ENCODE peak calls at places on chromosomes 1 and 21, in four cellular contexts. R is activated B cell treated with CpG ODN at 0.5 μM for 24 hours, L is MM.1S, G is AG04449. D is an unnamed sample.

GRCh38 chr1:100532645-100533044 is 5.3 kb upstream of the GPR88 start:
- DNase-seq in G (no peak), L (no peak), R (no peak), D (no peak)

GRCh38 chr1:201358596-201358995 is 18.9 kb downstream of the TNNT2 start:
- DNase-seq in G (no peak), L (no peak), R (no peak), D (no peak)

GRCh38 chr1:185207980-185208602 is 51.1 kb downstream of the SWT1 start:
- DNase-seq in G (no peak), L (no peak), R (no peak), D (no peak)

GRCh38 chr1:30848130-30848529 is 60.4 kb downstream of the SDC3 start:
- DNase-seq in L (no peak), G (no peak), R (no peak), D (no peak)

GRCh38 chr1:244207042-244207934 is 156.2 kb downstream of the ZBTB18 start:
- DNase-seq in G (no peak), L (no peak), R (no peak), D (no peak)

GRCh38 chr1:174743654-174744561 is 255.8 kb upstream of the CACYBP start:
- DNase-seq in L (peak; percentile 67), G (no peak), R (no peak), D (no peak)

GRCh38 chr1:224632921-224633321 is 16.8 kb downstream of the CNIH3 start:
- DNase-seq in R (no peak), L (no peak), G (no peak), D (no peak)

GRCh38 chr1:235329139-235329808 is 904 bp downstream of the GGPS1 start:
- DNase-seq in G (no peak), R (peak; percentile 37), L (peak; percentile 83), D (no peak)

GRCh38 chr1:64884261-64885040 is 81.9 kb downstream of the JAK1 start:
- DNase-seq in R (no peak), L (no peak), G (no peak), D (no peak)

GRCh38 chr1:36322786-36323635 is 434 bp downstream of the EVA1B start:
- DNase-seq in G (no peak), L (no peak), R (peak; percentile 40), D (no peak)

GRCh38 chr1:61569212-61569621 is 155.7 kb downstream of the TM2D1 start:
- DNase-seq in G (no peak), R (no peak), L (no peak), D (no peak)

GRCh38 chr1:44405041-44405803 is at the start of gene RNF220:
- DNase-seq in L (no peak), R (peak; percentile 34), G (peak; percentile 16), D (no peak)

GRCh38 chr1:104874044-104874443 is 1124.3 kb downstream of the AMY1C start:
- DNase-seq in G (no peak), R (no peak), L (no peak), D (no peak)

GRCh38 chr1:236395780-236396664 is 1.9 kb downstream of the EDARADD start:
- DNase-seq in G (no peak), R (no peak), L (no peak), D (no peak)

GRCh38 chr21:36155603-36156338 is 853 bp upstream of the DOP1B start:
- DNase-seq in G (no peak), L (no peak), R (no peak), D (no peak)

GRCh38 chr1:54569339-54569738 is 21.3 kb downstream of the ACOT11 start:
- DNase-seq in L (no peak), G (no peak), R (no peak), D (no peak)

GRCh38 chr1:39957299-39958020 is 2.5 kb downstream of the MFSD2A start:
- DNase-seq in G (no peak), R (no peak), L (no peak), D (no peak)

GRCh38 chr1:39675220-39675619 is 3.3 kb upstream of the NT5C1A start:
- DNase-seq in L (no peak), G (no peak), R (no peak), D (no peak)

GRCh38 chr1:40715660-40716059 is 24.2 kb downstream of the NFYC start:
- DNase-seq in L (no peak), G (no peak), R (no peak), D (no peak)

GRCh38 chr1:247857069-247857985 is at the start of gene TRIM58:
- DNase-seq in G (no peak), R (peak; percentile 42), L (no peak), D (peak; percentile 86)

GRCh38 chr1:64215576-64215975 is 12.2 kb downstream of the UBE2U start:
- DNase-seq in R (no peak), L (no peak), G (no peak), D (no peak)

GRCh38 chr1:162551969-162552683 is 9.4 kb upstream of the UAP1 start:
- DNase-seq in R (no peak), G (no peak), L (no peak), D (no peak)

GRCh38 chr1:234531181-234532132 is 52.5 kb upstream of the TARBP1 start:
- DNase-seq in L (no peak), G (no peak), R (no peak), D (no peak)

GRCh38 chr1:9427388-9427787 is 111.9 kb upstream of the SLC25A33 start:
- DNase-seq in R (no peak), L (no peak), G (no peak), D (no peak)

GRCh38 chr1:31517301-31517700 is 59.0 kb upstream of the TINAGL1 start:
- DNase-seq in G (no peak), R (no peak), L (no peak), D (no peak)

GRCh38 chr1:41240806-41241747 is 1.0 kb downstream of the SCMH1 start:
- DNase-seq in L (peak; percentile 86), G (no peak), R (peak; percentile 61), D (no peak)

GRCh38 chr21:28821276-28822063 is 171.2 kb downstream of the LTN1 start:
- DNase-seq in L (no peak), G (no peak), R (no peak), D (no peak)

GRCh38 chr1:92484472-92485373 is 2.0 kb downstream of the GFI1 start:
- DNase-seq in G (no peak), L (peak; percentile 77), R (peak; percentile 48), D (no peak)

GRCh38 chr1:156750191-156750931 is 1.1 kb downstream of the HDGF start:
- DNase-seq in R (no peak), L (peak; percentile 85), G (no peak), D (peak; percentile 5)

GRCh38 chr1:4602536-4603316 is 51.7 kb upstream of the AJAP1 start:
- DNase-seq in L (no peak), R (no peak), G (no peak), D (no peak)

GRCh38 chr21:42261832-42262200 is 42.9 kb downstream of the ABCG1 start:
- DNase-seq in L (no peak), R (no peak), G (no peak), D (no peak)

GRCh38 chr1:5938068-5938740 is 54.0 kb downstream of the NPHP4 start:
- DNase-seq in L (no peak), G (peak; percentile 42), R (no peak), D (no peak)

GRCh38 chr21:46116189-46116845 is 18.4 kb downstream of the COL6A2 start:
- DNase-seq in G (no peak), L (no peak), R (peak; percentile 4), D (peak; percentile 11)

GRCh38 chr21:41752231-41752681 is 14.6 kb downstream of the RIPK4 start:
- DNase-seq in L (no peak), G (no peak), R (no peak), D (no peak)

GRCh38 chr1:42820813-42821212 is 3.6 kb upstream of the SVBP start:
- DNase-seq in G (no peak), L (no peak), R (no peak), D (no peak)

GRCh38 chr1:34740161-34740875 is 14.5 kb upstream of the GJB5 start:
- DNase-seq in R (no peak), L (no peak), G (no peak), D (no peak)

GRCh38 chr1:76998582-76999189 is 131.4 kb downstream of the ST6GALNAC5 start:
- DNase-seq in G (peak; percentile 65), L (no peak), R (no peak), D (no peak)

GRCh38 chr1:2826736-2827292 is 25.3 kb upstream of the TTC34 start:
- DNase-seq in G (no peak), R (no peak), L (no peak), D (no peak)

GRCh38 chr1:204600203-204600602 is 84.0 kb downstream of the MDM4 start:
- DNase-seq in R (no peak), L (no peak), G (no peak), D (no peak)

GRCh38 chr1:204599098-204599497 is 82.9 kb downstream of the MDM4 start:
- DNase-seq in L (no peak), G (no peak), R (no peak), D (no peak)

GRCh38 chr1:204599596-204599995 is 83.4 kb downstream of the MDM4 start:
- DNase-seq in L (no peak), G (no peak), R (no peak), D (no peak)

GRCh38 chr1:204601979-204602653 is 83.4 kb downstream of the LRRN2 start:
- DNase-seq in G (no peak), R (no peak), L (no peak), D (no peak)

GRCh38 chr1:204600968-204601367 is 84.6 kb downstream of the LRRN2 start:
- DNase-seq in L (no peak), G (no peak), R (no peak), D (no peak)
- TF ChIP-seq CTCF in L (no peak), G (no peak), R (no peak), D (no peak)

GRCh38 chr1:196355206-196355786 is 252.9 kb downstream of the KCNT2 start:
- DNase-seq in R (no peak), L (peak; percentile 25), G (no peak), D (no peak)
- TF ChIP-seq CTCF in R (no peak), L (peak; percentile 49), G (peak; percentile 33), D (peak; percentile 57)

GRCh38 chr1:99531578-99532570 is 114.0 kb upstream of the PALMD start:
- DNase-seq in L (no peak), G (no peak), R (no peak), D (no peak)

GRCh38 chr1:99529002-99529401 is 116.9 kb upstream of the PALMD start:
- DNase-seq in L (no peak), R (no peak), G (no peak), D (no peak)

GRCh38 chr1:99527545-99527944 is 118.4 kb upstream of the PALMD start:
- DNase-seq in R (no peak), G (no peak), L (no peak), D (no peak)

GRCh38 chr1:99525313-99525712 is 120.6 kb upstream of the PALMD start:
- DNase-seq in L (no peak), R (no peak), G (no peak), D (no peak)

GRCh38 chr1:99527078-99527477 is 118.8 kb upstream of the PALMD start:
- DNase-seq in R (no peak), L (no peak), G (no peak), D (no peak)
- TF ChIP-seq CTCF in R (no peak), L (peak; percentile 22), G (peak; percentile 9), D (peak; percentile 54)

GRCh38 chr1:53130878-53131589 is 11.4 kb downstream of the SLC1A7 start:
- DNase-seq in G (no peak), L (no peak), R (no peak), D (no peak)
- TF ChIP-seq CTCF in G (no peak), L (no peak), R (no peak), D (no peak)

GRCh38 chr1:203148127-203148526 is 20.6 kb downstream of the ADORA1 start:
- DNase-seq in G (no peak), L (peak; percentile 14), R (no peak), D (no peak)
- TF ChIP-seq CTCF in G (peak; percentile 3), L (peak; percentile 53), R (no peak), D (no peak)

GRCh38 chr1:168610111-168610510 is 33.7 kb downstream of the XCL1 start:
- DNase-seq in R (no peak), G (no peak), L (no peak), D (no peak)
- TF ChIP-seq CTCF in R (no peak), G (no peak), L (no peak), D (peak; percentile 19)

GRCh38 chr1:46188295-46189030 is 9.8 kb downstream of the POMGNT1 start:
- DNase-seq in R (no peak), L (no peak), G (no peak), D (no peak)
- TF ChIP-seq CTCF in R (no peak), L (no peak), G (no peak), D (no peak)